ENCODE peak calls at places on chromosome 20, in four cellular contexts. B is substantia nigra; R is IMR-90; F is stimulated activated CD8-positive, alpha-beta memory T cell treated with anti-CD3 and anti-CD28 coated beads, Interleukin-15, amount 100 ng/mL, for 24 hours. P is an unnamed sample.

GRCh38 chr20:64109390-64109747 is 2.0 kb upstream of the NPBWR2 start:
- DNase-seq in B (no peak), R (no peak), F (no peak), P (no peak)

GRCh38 chr20:41152108-41152757 is 14.9 kb downstream of the PLCG1 start:
- DNase-seq in R (no peak), F (no peak), B (no peak), P (no peak)

GRCh38 chr20:47016068-47016664 is 121.5 kb downstream of the EYA2 start:
- DNase-seq in B (no peak), R (no peak), F (no peak), P (no peak)

GRCh38 chr20:20215976-20216727 is 151.8 kb upstream of the INSM1 start:
- DNase-seq in F (no peak), R (no peak), B (no peak), P (no peak)

GRCh38 chr20:38804682-38805501 is 605 bp upstream of the PPP1R16B start:
- DNase-seq in B (peak; percentile 19), F (peak; percentile 35), R (no peak), P (peak; percentile 83)

GRCh38 chr20:12207875-12208274 is 290.2 kb downstream of the BTBD3 start:
- DNase-seq in R (peak; percentile 41), B (no peak), F (no peak), P (peak; percentile 6)

GRCh38 chr20:36130316-36130865 is 24.1 kb upstream of the EPB41L1 start:
- DNase-seq in F (no peak), B (no peak), R (no peak), P (no peak)

GRCh38 chr20:1263853-1264252 is 2.2 kb upstream of the SNPH start:
- DNase-seq in R (peak; percentile 60), F (no peak), B (no peak), P (no peak)

GRCh38 chr20:53900380-53900999 is 169.9 kb downstream of the BCAS1 start:
- DNase-seq in B (no peak), F (no peak), R (peak; percentile 95), P (no peak)

GRCh38 chr20:61052796-61053442 is 199.1 kb upstream of the CDH4 start:
- DNase-seq in R (no peak), B (no peak), F (no peak), P (no peak)

GRCh38 chr20:21189761-21190523 is 64.1 kb downstream of the KIZ start:
- DNase-seq in R (no peak), F (no peak), B (peak; percentile 2), P (no peak)

GRCh38 chr20:40370800-40371199 is 318.2 kb downstream of the MAFB start:
- DNase-seq in F (no peak), R (no peak), B (no peak), P (no peak)

GRCh38 chr20:64130876-64131275 is 23.5 kb upstream of the NPBWR2 start:
- DNase-seq in R (no peak), F (no peak), B (no peak), P (no peak)

GRCh38 chr20:20546402-20546801 is 166.0 kb downstream of the RALGAPA2 start:
- DNase-seq in R (no peak), F (no peak), B (no peak), P (no peak)

GRCh38 chr20:50727792-50728485 is 3.4 kb upstream of the PARD6B start:
- DNase-seq in F (no peak), R (no peak), B (no peak), P (no peak)

P was measured in stimulated activated naive CD8-positive, alpha-beta T cell treated with anti-CD3 and anti-CD28 coated beads, Interleukin-15, Interleukin-2, amounts not matched to agents 100 U/mL and 50 U/mL, for 24 hours.